ENCODE peak calls at places on chromosomes 12 and 14, in six cellular contexts. J is memory B cell; I is CD4-positive, CD25-positive, alpha-beta regulatory T cell; A is T1000; B is EH; Q is IMR-90. G is an unnamed sample.

GRCh38 chr14:88804477-88804876 is 11.7 kb upstream of the EML5 start:
- DNase-seq in J (no peak), I (no peak), A (no peak), B (no peak), Q (no peak), G (no peak)

GRCh38 chr12:50508420-50508819 is 3.6 kb downstream of the DIP2B start:
- DNase-seq in J (no peak), I (no peak), A (no peak), B (peak; percentile 20), Q (no peak), G (peak; percentile 32)

GRCh38 chr14:74217672-74218448 is 21.4 kb upstream of the VSX2 start:
- DNase-seq in J (peak; percentile 79), I (peak; percentile 71), A (peak; percentile 17), B (peak; percentile 59), Q (peak; percentile 46), G (peak; percentile 55)

GRCh38 chr14:69014829-69015259 is 35.7 kb upstream of the ACTN1 start:
- DNase-seq in J (no peak), I (no peak), A (no peak), B (peak; percentile 28), Q (peak; percentile 34), G (no peak)

GRCh38 chr12:4379410-4379809 is at the start of gene FGF23:
- DNase-seq in J (no peak), I (no peak), A (no peak), B (peak; percentile 56), Q (peak; percentile 41), G (peak; percentile 36)

GRCh38 chr14:89190779-89191513 is 226.1 kb downstream of the FOXN3 start:
- DNase-seq in J (no peak), I (no peak), A (no peak), B (peak; percentile 40), Q (no peak), G (no peak)

GRCh38 chr14:52522033-52522432 is 30.3 kb downstream of the TXNDC16 start:
- DNase-seq in J (no peak), I (no peak), A (no peak), B (no peak), Q (no peak), G (no peak)

GRCh38 chr14:89805501-89805900 is 149.0 kb downstream of the EFCAB11 start:
- DNase-seq in J (no peak), I (no peak), A (no peak), B (peak; percentile 65), Q (peak; percentile 62), G (peak; percentile 21)

GRCh38 chr14:100955201-100955600 is 51.7 kb upstream of the RTL1 start:
- DNase-seq in J (no peak), I (no peak), A (no peak), B (peak; percentile 69), Q (peak; percentile 77), G (peak; percentile 40)

GRCh38 chr12:85725991-85726390 is 110.2 kb downstream of the RASSF9 start:
- DNase-seq in J (no peak), I (no peak), A (no peak), B (no peak), Q (no peak), G (no peak)

GRCh38 chr14:21612324-21612723 is 22.4 kb downstream of the OR10G2 start:
- DNase-seq in J (no peak), I (peak; percentile 3), A (no peak), B (no peak), Q (no peak), G (no peak)

GRCh38 chr12:59736359-59736758 is 140.5 kb downstream of the SLC16A7 start:
- DNase-seq in J (no peak), I (no peak), A (no peak), B (no peak), Q (no peak), G (no peak)

GRCh38 chr14:105019861-105020814 is 745 bp downstream of the CDCA4 start:
- DNase-seq in J (peak; percentile 60), I (peak; percentile 58), A (no peak), B (peak; percentile 47), Q (peak; percentile 49), G (peak; percentile 53)

GRCh38 chr12:54304187-54304810 is 3.5 kb upstream of the NFE2 start:
- DNase-seq in J (no peak), I (peak; percentile 21), A (no peak), B (peak; percentile 53), Q (no peak), G (peak; percentile 84)

GRCh38 chr14:60151715-60152114 is 13.5 kb downstream of the DHRS7 start:
- DNase-seq in J (peak; percentile 18), I (peak; percentile 83), A (peak; percentile 74), B (peak; percentile 96), Q (peak; percentile 92), G (peak; percentile 97)

GRCh38 chr12:67456281-67456918 is 187.2 kb downstream of the CAND1 start:
- DNase-seq in J (no peak), I (no peak), A (no peak), B (peak; percentile 89), Q (peak; percentile 77), G (peak; percentile 30)

GRCh38 chr14:36519431-36520321 is at the start of gene NKX2-1:
- DNase-seq in J (no peak), I (no peak), A (no peak), B (peak; percentile 3), Q (no peak), G (no peak)

GRCh38 chr12:131290255-131290959 is 336.7 kb downstream of the ADGRD1 start:
- DNase-seq in J (no peak), I (no peak), A (no peak), B (no peak), Q (no peak), G (no peak)

GRCh38 chr14:100590726-100591452 is 3.7 kb upstream of the BEGAIN start:
- DNase-seq in J (no peak), I (no peak), A (no peak), B (no peak), Q (no peak), G (no peak)

G was measured in fibroblast of villous mesenchyme.